ENCODE peak calls at places on chromosomes 12 and 14, in nine cellular contexts. D, I, C, H, N, X, U, O and K are unnamed samples.

GRCh38 chr12:120231316-120232011 is 30.6 kb upstream of the RPLP0 start:
- DNase-seq in U (no peak), H (peak), N (peak), C (peak), D (peak), I (peak), X (no peak), O (peak), K (no peak)

GRCh38 chr12:75913502-75914110 is 118.0 kb downstream of the PHLDA1 start:
- DNase-seq in N (no peak), U (no peak), H (no peak), C (no peak), O (no peak), X (no peak), I (no peak), D (no peak), K (no peak)

GRCh38 chr12:22729898-22730443 is 105.0 kb downstream of the ETNK1 start:
- DNase-seq in I (peak), O (no peak), D (no peak), X (no peak), C (no peak), N (no peak), H (no peak), U (no peak), K (no peak)

GRCh38 chr12:104423273-104423672 is 33.5 kb upstream of the CHST11 start:
- DNase-seq in C (no peak), D (no peak), N (no peak), X (no peak), U (no peak), H (no peak), I (no peak), O (peak), K (no peak)

GRCh38 chr12:49962861-49963765 is 1.4 kb downstream of the AQP5 start:
- DNase-seq in N (no peak), H (no peak), O (peak), D (no peak), X (peak), C (peak), U (no peak), I (peak), K (no peak)

GRCh38 chr14:22929848-22930364 is 730 bp upstream of the PRMT5 start:
- DNase-seq in U (no peak), C (no peak), N (no peak), O (no peak), I (no peak), H (no peak), D (no peak), X (no peak), K (no peak)

GRCh38 chr14:23299986-23300686 is 2.5 kb downstream of the PPP1R3E start:
- DNase-seq in C (peak), X (no peak), U (no peak), O (no peak), N (no peak), D (peak), I (no peak), H (no peak), K (no peak)

GRCh38 chr12:49294086-49294803 is 702 bp upstream of the PRPH start:
- DNase-seq in D (no peak), N (no peak), I (no peak), U (no peak), O (no peak), X (peak), C (no peak), H (no peak), K (no peak)

GRCh38 chr14:54423991-54424390 is 17.2 kb downstream of the CNIH1 start:
- DNase-seq in U (no peak), D (no peak), H (no peak), N (no peak), I (peak), X (no peak), O (no peak), C (no peak), K (no peak)

GRCh38 chr12:121804417-121805111 is 755 bp downstream of the SETD1B start:
- DNase-seq in D (peak), H (peak), C (peak), O (peak), I (peak), N (no peak), X (peak), U (no peak), K (peak)

GRCh38 chr14:63045612-63046320 is 508 bp upstream of the KCNH5 start:
- DNase-seq in X (no peak), I (peak), H (no peak), N (no peak), U (no peak), D (no peak), O (peak), C (no peak), K (no peak)

GRCh38 chr14:61950340-61950739 is 188.1 kb downstream of the SNAPC1 start:
- DNase-seq in X (no peak), C (no peak), H (no peak), O (no peak), I (peak), D (no peak), U (no peak), N (no peak), K (no peak)

GRCh38 chr12:113208041-113208934 is 13.0 kb upstream of the TPCN1 start:
- DNase-seq in I (peak), O (no peak), U (peak), X (no peak), H (peak), C (peak), N (peak), D (peak), K (peak)

GRCh38 chr12:2288001-2288400 is 235.2 kb downstream of the CACNA1C start:
- DNase-seq in H (no peak), O (no peak), I (peak), C (no peak), D (no peak), N (no peak), U (no peak), X (peak), K (no peak)

GRCh38 chr12:116879509-116880212 is 1.6 kb downstream of the HRK start:
- DNase-seq in C (no peak), D (no peak), X (no peak), U (no peak), H (no peak), I (peak), O (no peak), N (no peak), K (no peak)

GRCh38 chr12:84507914-84508313 is 404.7 kb downstream of the SLC6A15 start:
- DNase-seq in O (no peak), H (no peak), D (no peak), N (no peak), I (peak), C (no peak), U (no peak), X (no peak), K (no peak)

GRCh38 chr12:130791699-130792098 is 47.4 kb downstream of the STX2 start:
- DNase-seq in I (no peak), O (no peak), U (no peak), N (no peak), X (no peak), D (no peak), C (no peak), H (no peak), K (no peak)

GRCh38 chr12:108854055-108854452 is 3.3 kb downstream of the SSH1 start:
- DNase-seq in N (no peak), O (peak), X (peak), U (no peak), C (no peak), H (no peak), D (no peak), I (peak), K (no peak)

GRCh38 chr12:41013921-41014642 is 174.0 kb upstream of the PDZRN4 start:
- DNase-seq in H (no peak), N (no peak), D (no peak), I (peak), U (no peak), X (no peak), O (peak), C (no peak), K (no peak)

GRCh38 chr12:30928356-30929264 is 2.1 kb downstream of the TSPAN11 start:
- DNase-seq in C (no peak), X (peak), U (no peak), N (no peak), D (no peak), I (no peak), O (no peak), H (no peak), K (no peak)

GRCh38 chr12:4829793-4830162 is 79.9 kb upstream of the KCNA1 start:
- DNase-seq in D (no peak), H (no peak), C (no peak), I (no peak), N (no peak), X (no peak), O (no peak), U (no peak), K (no peak)

GRCh38 chr12:132170094-132170636 is 25.9 kb downstream of the NOC4L start:
- DNase-seq in H (no peak), U (no peak), C (no peak), D (no peak), X (no peak), O (no peak), I (peak), N (no peak), K (no peak)

GRCh38 chr12:104466694-104467345 is 10.1 kb downstream of the CHST11 start:
- DNase-seq in D (no peak), U (no peak), H (no peak), C (no peak), O (no peak), N (no peak), I (no peak), X (no peak), K (no peak)

GRCh38 chr12:122021822-122022392 is at the start of gene BCL7A:
- DNase-seq in O (peak), C (peak), D (peak), U (no peak), N (peak), I (peak), H (peak), X (peak), K (peak)

GRCh38 chr12:27143676-27144075 is 61.3 kb upstream of the C12orf71 start:
- DNase-seq in I (no peak), H (no peak), X (no peak), C (no peak), N (no peak), O (no peak), U (no peak), D (no peak), K (no peak)

GRCh38 chr12:11134300-11134699 is at the start of gene TAS2R30:
- DNase-seq in O (no peak), U (no peak), X (no peak), H (no peak), I (no peak), C (no peak), D (no peak), N (no peak), K (no peak)

GRCh38 chr12:51262758-51263177 is 7.4 kb downstream of the SMAGP start:
- DNase-seq in C (peak), O (peak), D (no peak), X (no peak), U (no peak), H (peak), I (peak), N (no peak), K (no peak)

GRCh38 chr12:116046039-116046438 is 231.5 kb downstream of the MED13L start:
- DNase-seq in U (no peak), H (no peak), I (no peak), N (no peak), O (no peak), C (no peak), X (no peak), D (no peak), K (no peak)

GRCh38 chr14:20428010-20428365 is 8.0 kb downstream of the KLHL33 start:
- DNase-seq in H (no peak), C (no peak), D (no peak), X (no peak), U (no peak), I (no peak), N (no peak), O (no peak), K (no peak)

GRCh38 chr12:28882444-28882843 is 266.6 kb upstream of the FAR2 start:
- DNase-seq in D (no peak), U (no peak), N (no peak), O (peak), X (no peak), C (no peak), I (no peak), H (no peak), K (no peak)

GRCh38 chr12:2803635-2804380 is 8.7 kb upstream of the ITFG2 start:
- DNase-seq in D (no peak), O (no peak), N (no peak), X (peak), U (no peak), I (no peak), C (no peak), H (no peak), K (no peak)

GRCh38 chr12:78085562-78086182 is 255.0 kb downstream of the NAV3 start:
- DNase-seq in U (no peak), D (no peak), X (no peak), I (peak), N (no peak), O (peak), C (no peak), H (no peak), K (no peak)

GRCh38 chr12:109452489-109452888 is 24.6 kb downstream of the KCTD10 start:
- DNase-seq in U (no peak), D (no peak), X (no peak), O (no peak), H (no peak), I (peak), C (no peak), N (no peak), K (no peak)

GRCh38 chr14:95829321-95829720 is 47.3 kb upstream of the TUNAR start:
- DNase-seq in H (no peak), U (no peak), I (no peak), C (no peak), D (no peak), N (no peak), X (no peak), O (no peak), K (no peak)

DNA sequence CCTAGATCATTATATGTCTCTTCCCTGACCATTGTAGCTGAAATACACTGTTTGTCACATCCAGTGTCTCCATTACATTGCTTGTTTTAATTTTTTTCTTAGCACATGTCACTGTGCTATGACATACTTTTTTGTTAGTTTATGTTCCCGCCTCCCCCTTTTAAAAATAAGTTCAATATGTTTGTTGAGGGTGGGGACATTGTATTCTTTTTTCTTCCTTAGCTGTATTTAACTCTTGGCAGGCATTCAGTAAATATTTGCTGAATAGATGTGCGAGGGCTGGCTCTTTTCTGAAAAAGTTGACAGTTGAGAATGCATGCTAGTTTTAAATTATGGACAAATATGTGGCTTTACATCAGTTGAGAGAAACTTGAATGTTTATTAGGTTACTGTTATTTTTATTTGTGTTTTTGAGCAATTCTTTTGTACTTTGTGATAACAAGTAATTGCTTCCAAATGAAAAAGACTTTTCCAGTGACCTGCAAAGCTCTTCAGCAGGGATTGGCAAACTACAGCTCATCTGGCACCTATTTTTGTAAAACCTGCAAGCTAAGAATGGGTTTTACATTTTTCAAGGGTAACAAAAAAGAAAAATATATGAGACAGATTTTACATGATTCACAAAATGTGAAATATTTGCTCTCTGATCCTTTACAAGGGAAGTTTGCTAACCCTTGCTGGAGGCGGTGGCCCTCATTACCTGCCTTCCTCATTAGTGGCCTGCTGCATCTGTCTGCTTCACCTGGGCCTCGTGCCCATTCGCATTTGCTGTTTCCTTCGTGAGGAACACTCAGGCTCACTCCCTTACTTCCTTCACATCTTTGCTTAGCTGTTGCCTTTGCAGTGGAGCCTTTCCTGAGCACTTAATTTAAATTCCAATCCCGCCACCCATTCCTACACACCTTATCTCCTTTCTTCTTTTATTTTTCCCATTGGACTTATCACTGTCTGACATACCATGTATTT is 229.4 kb downstream of the ERC1 start:
- DNase-seq in H (no peak), I (no peak), U (no peak), D (no peak), X (no peak), N (no peak), C (peak), O (no peak), K (no peak)
- H3K27ac ChIP-seq in H (no peak), I (no peak), U (peak), D (no peak), X (no peak), N (no peak), C (peak), O (no peak), K (no peak)

DNA sequence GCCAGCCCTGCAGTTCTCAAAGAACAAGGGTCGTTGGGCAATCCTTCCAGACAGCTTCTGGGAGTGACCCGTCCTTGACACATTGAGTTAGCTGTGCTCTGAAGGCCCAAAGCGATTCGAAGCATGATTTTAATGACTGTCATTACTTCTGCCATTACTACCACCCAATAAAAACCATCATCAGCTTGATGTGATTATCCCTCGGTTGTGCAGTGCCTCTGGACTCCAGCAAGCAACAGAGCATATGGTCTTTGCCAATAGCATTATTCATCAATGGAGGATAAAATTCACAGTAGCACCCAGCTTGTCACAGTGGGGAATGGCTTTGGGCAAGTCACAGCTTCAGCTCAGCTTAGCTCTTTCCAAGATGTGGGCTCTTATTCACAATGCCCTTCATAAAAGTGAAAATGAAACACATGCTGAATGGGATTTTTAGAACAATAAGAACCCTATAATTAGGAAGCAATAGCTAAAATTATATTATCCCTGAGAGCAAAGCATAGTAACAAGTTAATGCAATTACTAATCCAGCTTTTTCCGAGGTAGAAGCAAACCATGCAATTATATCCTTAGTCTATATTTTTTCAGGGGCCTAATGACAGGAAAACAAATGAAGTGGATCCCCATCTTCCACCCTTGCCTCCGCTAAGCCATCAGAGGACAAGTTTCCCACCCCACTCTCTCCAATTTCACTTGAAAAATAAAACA is 162.9 kb upstream of the EEA1 start:
- DNase-seq in I (no peak), C (no peak), D (no peak), U (no peak), O (no peak), H (no peak), X (no peak), N (no peak), K (no peak)
- H3K27ac ChIP-seq in I (no peak), C (no peak), D (no peak), U (no peak), O (no peak), H (no peak), X (no peak), N (no peak), K (no peak)

GRCh38 chr12:66115083-66115600 is 15.4 kb downstream of the LLPH start:
- DNase-seq in N (no peak), I (no peak), U (no peak), X (no peak), O (no peak), D (no peak), H (no peak), C (no peak), K (no peak)
- H3K27ac ChIP-seq in N (no peak), I (no peak), U (no peak), X (no peak), O (no peak), D (no peak), H (no peak), C (no peak), K (no peak)

DNA sequence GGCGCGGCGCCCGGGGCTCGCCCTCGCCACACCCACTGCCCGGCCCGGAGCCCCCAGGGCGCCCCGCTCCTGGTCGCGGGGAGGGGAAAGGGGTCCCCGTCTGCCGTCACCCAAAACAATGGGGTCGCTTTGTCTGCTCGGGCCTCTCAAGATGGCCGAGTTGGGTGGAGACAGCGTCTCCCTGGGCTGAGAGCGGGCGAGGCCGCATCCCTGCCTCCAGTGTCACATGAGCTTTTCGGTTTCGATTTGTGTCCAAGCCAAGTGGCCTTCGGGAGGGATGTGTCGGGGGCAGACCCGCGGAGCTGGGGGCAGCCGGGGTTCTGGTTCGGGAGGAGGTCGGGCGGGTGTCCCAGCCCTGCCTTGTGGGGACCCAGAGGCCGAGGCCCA is 765 bp downstream of the DYNC1H1 start:
- DNase-seq in N (peak), I (peak), C (peak), U (no peak), H (peak), D (peak), X (peak), O (peak), K (no peak)
- H3K27ac ChIP-seq in N (peak), I (peak), C (peak), U (peak), H (peak), D (peak), X (peak), O (peak), K (peak)

GRCh38 chr14:41521891-41522290 is 84.8 kb upstream of the LRFN5 start:
- DNase-seq in X (no peak), U (no peak), I (no peak), C (no peak), N (no peak), D (no peak), O (peak), H (no peak), K (no peak)
- H3K27ac ChIP-seq in X (no peak), U (no peak), I (no peak), C (no peak), N (no peak), D (no peak), O (no peak), H (no peak), K (no peak)

DNA sequence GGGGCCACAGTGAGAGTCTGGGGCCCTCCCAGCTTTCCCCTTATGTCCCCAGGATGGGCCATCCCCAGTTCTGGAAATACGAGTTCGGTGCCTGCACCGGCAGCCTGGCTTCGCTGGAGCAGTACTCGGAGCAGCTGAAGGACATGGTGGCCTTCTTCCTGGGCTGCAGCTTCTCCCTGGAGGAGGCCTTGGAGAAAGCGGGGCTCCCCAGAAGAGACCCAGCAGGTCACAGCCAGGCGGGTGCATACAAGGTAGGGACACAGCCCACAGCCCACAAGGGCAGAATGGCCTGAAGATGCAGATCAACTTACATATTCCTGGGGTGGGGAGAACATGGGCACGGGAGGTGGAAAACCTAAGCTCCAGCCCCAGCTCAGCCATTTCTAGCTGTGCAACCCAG is 56.1 kb downstream of the DGLUCY start:
- DNase-seq in D (no peak), C (no peak), I (no peak), U (no peak), O (no peak), N (no peak), X (no peak), H (no peak), K (no peak)
- H3K27ac ChIP-seq in D (no peak), C (no peak), I (no peak), U (peak), O (no peak), N (no peak), X (peak), H (no peak), K (peak)

GRCh38 chr14:81296263-81296923 is 75.6 kb upstream of the GTF2A1 start:
- DNase-seq in H (no peak), C (no peak), U (no peak), D (no peak), X (no peak), O (no peak), N (no peak), I (no peak), K (no peak)
- H3K27ac ChIP-seq in H (no peak), C (no peak), U (no peak), D (no peak), X (no peak), O (no peak), N (no peak), I (no peak), K (no peak)

GRCh38 chr12:54000105-54000773 is at the start of gene HOXC9:
- DNase-seq in X (no peak), N (no peak), O (peak), U (no peak), D (no peak), H (no peak), C (no peak), I (peak), K (no peak)
- H3K27ac ChIP-seq in X (peak), N (no peak), O (peak), U (peak), D (no peak), H (no peak), C (no peak), I (peak), K (no peak)